ENCODE peak calls at places on chromosomes 11 and 22, in seven cellular contexts. E is fibroblast of lung, G is AG04450, Z is psoas muscle, H is hepatocyte, U is neural progenitor cell, A is Peyer's patch. Y is an unnamed sample.
A peak's percentile ranks its signal among the peaks of the same experiment; 100 is the strongest.

GRCh38 chr11:84924290-84924689 is 702.9 kb downstream of the DLG2 start:
- DNase-seq in E (no peak), G (no peak), Z (no peak), H (no peak), U (peak; percentile 18), A (no peak), Y (no peak)

GRCh38 chr11:83156996-83157754 is at the start of gene PCF11:
- DNase-seq in E (no peak), G (no peak), Z (no peak), H (no peak), U (no peak), A (no peak), Y (no peak)

GRCh38 chr11:121829159-121829643 is 286.8 kb downstream of the BLID start:
- DNase-seq in E (peak; percentile 100), G (peak; percentile 96), Z (peak; percentile 52), H (peak; percentile 28), U (no peak), A (no peak), Y (no peak)

GRCh38 chr11:31240340-31240904 is 129.1 kb downstream of the DCDC1 start:
- DNase-seq in E (peak; percentile 47), G (peak; percentile 1), Z (no peak), H (peak; percentile 66), U (peak; percentile 80), A (no peak), Y (no peak)

GRCh38 chr22:36244522-36245391 is 5.4 kb upstream of the APOL2 start:
- DNase-seq in E (peak; percentile 72), G (no peak), Z (peak; percentile 77), H (no peak), U (no peak), A (no peak), Y (no peak)

GRCh38 chr22:32823024-32823730 is 21.7 kb downstream of the TIMP3 start:
- DNase-seq in E (peak; percentile 48), G (no peak), Z (no peak), H (peak; percentile 76), U (peak; percentile 85), A (no peak), Y (no peak)

GRCh38 chr11:26335903-26336302 is 4.0 kb downstream of the ANO3 start:
- DNase-seq in E (no peak), G (no peak), Z (no peak), H (no peak), U (no peak), A (no peak), Y (no peak)

GRCh38 chr11:12287009-12287373 is 90.4 kb upstream of the PARVA start:
- DNase-seq in E (peak; percentile 98), G (peak; percentile 92), Z (peak; percentile 76), H (peak; percentile 75), U (no peak), A (no peak), Y (no peak)

GRCh38 chr11:18754308-18754707 is 28.3 kb upstream of the IGSF22 start:
- DNase-seq in E (peak; percentile 59), G (no peak), Z (no peak), H (no peak), U (no peak), A (no peak), Y (no peak)

GRCh38 chr11:108324587-108324986 is 101.7 kb downstream of the ATM start:
- DNase-seq in E (peak; percentile 21), G (no peak), Z (no peak), H (no peak), U (no peak), A (no peak), Y (no peak)

GRCh38 chr11:8768625-8769333 is 86.2 kb downstream of the RPL27A start:
- DNase-seq in E (peak; percentile 89), G (no peak), Z (no peak), H (peak; percentile 59), U (no peak), A (no peak), Y (no peak)

GRCh38 chr11:47177846-47178245 is 1.2 kb upstream of the ARFGAP2 start:
- DNase-seq in E (no peak), G (no peak), Z (peak; percentile 88), H (no peak), U (no peak), A (no peak), Y (no peak)

GRCh38 chr11:83409891-83410290 is 123.7 kb upstream of the CCDC90B start:
- DNase-seq in E (no peak), G (no peak), Z (peak; percentile 61), H (no peak), U (no peak), A (no peak), Y (no peak)

GRCh38 chr11:623999-624704 is 603 bp downstream of the CDHR5 start:
- DNase-seq in E (no peak), G (no peak), Z (peak; percentile 42), H (peak; percentile 82), U (no peak), A (no peak), Y (no peak)

GRCh38 chr22:39534591-39535301 is 2.2 kb upstream of the RPS19BP1 start:
- DNase-seq in E (peak; percentile 49), G (no peak), Z (peak; percentile 90), H (peak; percentile 90), U (peak; percentile 94), A (peak; percentile 85), Y (peak; percentile 90)

GRCh38 chr22:20125201-20126174 is 6.1 kb upstream of the ZDHHC8 start:
- DNase-seq in E (no peak), G (no peak), Z (no peak), H (no peak), U (no peak), A (no peak), Y (no peak)
- TF ChIP-seq CTCF in E (no peak), G (no peak), Z (no peak), H (no peak), U (no peak), A (no peak), Y (no peak)

GRCh38 chr11:116276051-116277044 is 496.4 kb downstream of the BUD13 start:
- DNase-seq in E (peak; percentile 49), G (peak; percentile 2), Z (peak; percentile 83), H (peak; percentile 82), U (peak; percentile 91), A (peak; percentile 50), Y (peak; percentile 86)
- H3K4me3 ChIP-seq in E (no peak overlapping the region), G (no peak overlapping the region), Z (peak overlapping the region; percentile 49), H (no peak overlapping the region), U (peak overlapping the region; percentile 43), A (peak overlapping the region; percentile 48), Y (peak overlapping the region; percentile 43)

DNA sequence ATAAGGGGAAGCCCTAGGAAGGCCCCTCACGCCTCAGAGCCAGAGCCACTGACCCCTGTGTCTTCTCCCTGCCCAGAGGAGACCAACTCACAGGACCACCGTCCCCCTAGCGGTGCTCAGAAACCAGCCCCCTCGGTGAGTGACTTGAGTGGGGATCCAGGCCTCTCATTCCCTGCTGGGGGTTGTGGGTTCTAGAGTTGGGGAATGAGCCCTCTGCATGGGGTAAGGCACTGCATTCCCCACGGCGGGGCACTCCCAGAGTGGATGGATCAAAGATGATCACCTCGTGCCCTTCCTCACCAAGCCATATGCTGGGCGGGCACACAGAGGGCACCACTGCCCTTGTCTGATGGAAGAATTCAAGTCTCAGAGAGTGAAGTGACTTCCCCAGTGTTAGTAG is 39.7 kb downstream of the ZC3H7B start:
- DNase-seq in E (no peak), G (no peak), Z (no peak), H (no peak), U (no peak), A (no peak), Y (no peak)
- H3K27ac ChIP-seq in E (no peak overlapping the region), G (no peak overlapping the region), Z (no peak overlapping the region), H (no peak overlapping the region), U (no peak overlapping the region), A (no peak overlapping the region), Y (no peak overlapping the region)

DNA sequence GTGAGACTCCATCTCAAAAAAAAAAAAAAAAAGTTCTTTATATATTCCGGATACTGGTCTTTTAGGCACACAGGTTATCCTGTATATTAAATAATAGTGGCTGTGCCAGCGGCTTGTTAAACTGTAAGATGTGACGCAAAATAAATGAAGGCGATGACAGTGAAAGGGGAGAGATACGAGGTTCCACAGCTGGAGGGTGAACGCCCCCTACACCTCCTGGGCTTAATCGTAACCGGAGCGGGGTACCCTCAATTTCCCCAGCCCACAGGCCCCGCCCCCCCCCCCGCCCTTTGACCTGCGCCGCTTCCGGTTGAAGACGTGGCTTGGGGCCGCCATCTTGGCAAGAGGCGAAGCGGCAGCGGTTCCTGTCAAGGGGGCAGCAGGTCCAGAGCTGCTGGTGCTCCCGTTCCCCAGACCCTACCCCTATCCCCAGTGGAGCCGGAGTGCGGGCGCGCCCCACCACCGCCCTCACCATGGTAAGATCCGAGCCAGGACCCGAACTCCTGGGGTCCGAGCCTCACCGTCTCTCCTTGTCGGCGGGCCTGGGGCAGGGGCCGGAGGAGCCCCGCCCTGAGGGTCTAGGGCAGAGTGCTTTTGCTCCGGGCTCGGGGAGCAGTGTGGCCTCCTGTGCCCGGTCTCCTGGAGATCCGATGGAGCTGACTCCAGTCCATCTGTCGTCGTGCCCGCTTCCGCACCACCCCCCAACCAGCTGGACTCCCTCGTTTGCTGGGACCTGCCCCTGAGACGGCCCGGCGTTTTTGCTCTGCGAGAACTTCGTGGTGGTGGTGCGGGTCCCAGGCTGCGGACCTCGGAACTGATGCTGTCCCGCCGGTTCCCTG is at the start of gene ARCN1:
- DNase-seq in E (peak; percentile 75), G (no peak), Z (peak; percentile 91), H (peak; percentile 90), U (peak; percentile 92), A (peak; percentile 80), Y (peak; percentile 85)
- TF ChIP-seq CTCF in E (no peak), G (no peak), Z (no peak), H (no peak), U (peak; percentile 7), A (no peak), Y (no peak)

GRCh38 chr22:37419916-37420655 is 7.2 kb downstream of the ELFN2 start:
- DNase-seq in E (peak; percentile 36), G (no peak), Z (no peak), H (peak; percentile 41), U (peak; percentile 74), A (no peak), Y (no peak)
- H3K4me3 ChIP-seq in E (peak overlapping the region; percentile 28), G (peak overlapping the region; percentile 58), Z (peak overlapping the region; percentile 11), H (peak overlapping the region; percentile 26), U (peak overlapping the region; percentile 52), A (peak overlapping the region; percentile 27), Y (peak overlapping the region; percentile 29)

GRCh38 chr22:17994424-17995108 is 29.8 kb downstream of the MICAL3 start:
- DNase-seq in E (no peak), G (no peak), Z (no peak), H (no peak), U (no peak), A (peak; percentile 60), Y (no peak)
- H3K27ac ChIP-seq in E (no peak overlapping the region), G (no peak overlapping the region), Z (no peak overlapping the region), H (no peak overlapping the region), U (no peak overlapping the region), A (no peak overlapping the region), Y (no peak overlapping the region)

DNA sequence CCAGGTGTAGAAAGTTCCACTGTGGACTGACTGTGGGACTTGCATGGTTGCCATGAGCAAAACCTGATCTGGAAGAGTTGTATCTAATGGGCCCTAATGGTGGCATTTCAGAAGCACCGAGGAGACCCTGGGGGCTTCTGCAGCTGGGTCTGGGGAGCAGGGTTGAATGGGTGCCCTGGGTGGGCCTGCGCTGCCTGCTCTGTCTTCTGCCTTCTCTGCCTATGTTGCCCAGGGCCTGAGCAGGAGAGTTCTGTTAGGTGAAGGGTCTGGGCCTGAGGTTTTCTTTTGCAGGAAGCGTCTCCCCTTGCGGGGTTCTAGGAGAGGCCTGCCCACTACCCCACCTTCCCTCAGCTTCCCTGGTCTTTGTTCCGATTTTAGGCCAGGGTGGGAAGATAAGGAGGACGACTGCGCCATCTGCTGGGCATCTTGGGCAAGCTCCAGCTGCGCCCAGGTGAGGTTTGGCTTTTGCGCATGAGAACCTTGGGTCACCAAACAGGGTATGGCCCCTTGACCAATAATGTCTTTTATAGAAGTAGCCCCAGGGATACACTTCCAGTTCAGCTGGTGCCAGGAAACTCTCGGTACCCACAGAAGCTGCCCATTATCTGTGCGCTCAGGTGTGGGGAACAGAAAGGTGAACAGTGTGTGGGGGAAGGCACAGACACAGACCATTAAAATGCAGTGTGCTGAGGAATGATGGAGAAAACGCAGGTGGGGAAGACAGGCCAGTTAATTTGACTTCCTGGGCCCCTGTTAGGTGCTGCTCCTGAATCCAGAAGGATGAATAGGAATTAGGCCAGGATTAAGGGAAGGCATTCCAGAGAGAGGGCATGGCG is 23.2 kb downstream of the COMMD9 start:
- DNase-seq in E (peak; percentile 17), G (no peak), Z (peak; percentile 74), H (peak; percentile 70), U (peak; percentile 84), A (peak; percentile 30), Y (peak; percentile 63)
- TF ChIP-seq CTCF in E (peak; percentile 79), G (peak; percentile 89), Z (peak; percentile 79), H (peak; percentile 89), U (peak; percentile 97), A (peak; percentile 72), Y (peak; percentile 83)

Y was measured in lower lobe of right lung.